ENCODE peak calls at places on chromosomes 11 and 22, in seven cellular contexts. K is HepG2, O is SK-N-SH, W is GM12892, I is K562, Y is GM12878, P is H1. L is an unnamed sample.

GRCh38 chr11:1573847-1574255 is 1.8 kb upstream of the DUSP8 start:
- DNase-seq in P (peak), W (peak), O (peak), Y (no peak), I (no peak), K (no peak), L (no peak)

GRCh38 chr11:116117326-116118137 is 613.3 kb upstream of the CADM1 start:
- DNase-seq in W (no peak), Y (no peak), I (no peak), K (no peak), P (peak), O (no peak), L (no peak)

GRCh38 chr11:78365381-78365792 is 52.2 kb downstream of the GAB2 start:
- DNase-seq in O (no peak), I (no peak), Y (no peak), P (peak), K (peak), W (no peak), L (no peak)

GRCh38 chr11:3164540-3165151 is 464 bp downstream of the OSBPL5 start:
- DNase-seq in P (no peak), O (peak), I (peak), Y (no peak), W (no peak), K (no peak), L (peak)

GRCh38 chr22:38327805-38328204 is 10.6 kb upstream of the CSNK1E start:
- DNase-seq in K (no peak), I (no peak), P (no peak), W (no peak), O (no peak), Y (no peak), L (no peak)

GRCh38 chr11:59545179-59546020 is 34.1 kb downstream of the OR4D9 start:
- DNase-seq in K (no peak), P (no peak), O (no peak), Y (no peak), W (no peak), I (peak), L (no peak)

GRCh38 chr11:114008331-114008730 is 33.4 kb downstream of the HTR3A start:
- DNase-seq in K (no peak), O (no peak), W (no peak), P (no peak), I (no peak), Y (no peak), L (no peak)

GRCh38 chr11:69209936-69210659 is 54.4 kb downstream of the SMIM38 start:
- DNase-seq in I (peak), Y (peak), O (no peak), W (no peak), K (peak), P (no peak), L (no peak)

GRCh38 chr11:8671242-8671641 is 11.2 kb downstream of the TRIM66 start:
- DNase-seq in W (no peak), P (peak), I (no peak), O (peak), K (no peak), Y (no peak), L (no peak)

GRCh38 chr22:28674121-28674563 is 5.5 kb downstream of the TTC28 start:
- DNase-seq in P (no peak), O (peak), I (no peak), Y (peak), W (peak), K (no peak), L (peak)

GRCh38 chr11:19359425-19360000 is 118.8 kb upstream of the E2F8 start:
- DNase-seq in O (no peak), Y (no peak), K (no peak), I (no peak), P (no peak), W (no peak), L (no peak)

GRCh38 chr22:31492151-31492550 is 2.5 kb upstream of the EIF4ENIF1 start:
- DNase-seq in Y (no peak), P (no peak), K (no peak), W (no peak), O (no peak), I (no peak), L (no peak)

GRCh38 chr11:17371614-17372013 is 16.8 kb downstream of the KCNJ11 start:
- DNase-seq in P (no peak), Y (no peak), I (peak), K (no peak), W (no peak), O (no peak), L (no peak)

GRCh38 chr11:27310182-27310581 is 52.8 kb downstream of the CCDC34 start:
- DNase-seq in K (no peak), Y (no peak), O (no peak), P (no peak), W (no peak), I (no peak), L (no peak)

GRCh38 chr11:79480864-79481263 is 40.0 kb upstream of the TENM4 start:
- DNase-seq in Y (no peak), P (no peak), K (no peak), O (no peak), I (no peak), W (no peak), L (no peak)

GRCh38 chr22:37259540-37260029 is 15.5 kb upstream of the RAC2 start:
- DNase-seq in O (peak), I (peak), W (no peak), Y (no peak), P (peak), K (no peak), L (no peak)

GRCh38 chr22:22410121-22410520 is 98.4 kb downstream of the ZNF280B start:
- DNase-seq in O (no peak), I (no peak), K (no peak), W (peak), Y (no peak), P (no peak), L (no peak)

GRCh38 chr11:46296520-46297448 is 19.3 kb downstream of the CREB3L1 start:
- DNase-seq in O (peak), Y (no peak), I (peak), P (peak), W (no peak), K (no peak), L (no peak)

GRCh38 chr11:127998421-127998820 is 588.9 kb downstream of the ETS1 start:
- DNase-seq in O (no peak), K (no peak), Y (no peak), P (no peak), I (no peak), W (no peak), L (no peak)

GRCh38 chr11:2590951-2591754 is 108.6 kb downstream of the KCNQ1OT1 start:
- DNase-seq in W (peak), P (no peak), Y (no peak), I (peak), O (peak), K (no peak), L (peak)

GRCh38 chr11:45451766-45452440 is 165.8 kb upstream of the SYT13 start:
- DNase-seq in I (no peak), O (no peak), K (no peak), P (no peak), W (no peak), Y (no peak), L (no peak)

GRCh38 chr11:64249038-64249437 is 2.3 kb upstream of the PLCB3 start:
- DNase-seq in Y (no peak), W (no peak), I (no peak), O (no peak), P (peak), K (no peak), L (no peak)
- TF ChIP-seq TAF1 in Y (no peak), W (no peak), I (no peak), O (no peak), P (no peak), K (no peak), L (no peak)

GRCh38 chr11:6353367-6353987 is 33.2 kb upstream of the CAVIN3 start:
- DNase-seq in I (peak), Y (peak), O (peak), W (peak), P (peak), K (peak), L (peak)
- TF ChIP-seq POLR2AphosphoS5 in I (no peak), Y (no peak), O (no peak), W (no peak), P (no peak), K (no peak), L (no peak)

DNA sequence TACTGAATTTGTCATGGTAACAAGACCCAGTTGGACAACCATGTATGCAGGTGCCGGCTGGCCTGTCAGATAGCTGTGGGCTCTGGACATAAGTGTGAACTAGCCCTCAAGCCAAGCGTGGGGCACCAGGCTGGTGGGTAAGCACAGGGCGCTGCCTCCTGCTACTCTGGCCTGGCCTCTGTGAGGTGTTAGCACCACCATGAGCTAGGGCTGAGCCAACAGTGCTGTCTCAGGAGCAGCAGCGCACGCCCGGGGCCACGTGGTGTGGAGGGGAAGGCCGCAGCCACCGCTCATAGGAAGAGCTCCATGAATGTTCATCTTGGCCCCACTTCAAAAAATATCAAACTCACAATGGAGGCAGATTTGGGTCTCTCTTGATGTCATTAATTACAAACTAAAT is 35.3 kb upstream of the GNB1L start:
- DNase-seq in Y (no peak), W (no peak), O (no peak), P (no peak), K (no peak), I (no peak), L (no peak)
- TF ChIP-seq TAF1 in Y (no peak), W (no peak), O (no peak), P (no peak), K (no peak), I (no peak), L (no peak)

GRCh38 chr22:41365425-41365824 is 16.3 kb upstream of the TEF start:
- DNase-seq in K (no peak), P (no peak), O (no peak), I (no peak), W (no peak), Y (no peak), L (no peak)

GRCh38 chr22:41368543-41368817 is 13.3 kb upstream of the TEF start:
- DNase-seq in I (no peak), W (no peak), P (no peak), O (no peak), K (no peak), Y (no peak), L (no peak)

GRCh38 chr22:41366323-41367014 is 15.3 kb upstream of the TEF start:
- DNase-seq in W (no peak), O (no peak), Y (no peak), I (no peak), P (no peak), K (no peak), L (no peak)

GRCh38 chr22:41367680-41368542 is 13.8 kb upstream of the TEF start:
- DNase-seq in I (no peak), W (no peak), Y (no peak), K (peak), P (no peak), O (no peak), L (no peak)

DNA sequence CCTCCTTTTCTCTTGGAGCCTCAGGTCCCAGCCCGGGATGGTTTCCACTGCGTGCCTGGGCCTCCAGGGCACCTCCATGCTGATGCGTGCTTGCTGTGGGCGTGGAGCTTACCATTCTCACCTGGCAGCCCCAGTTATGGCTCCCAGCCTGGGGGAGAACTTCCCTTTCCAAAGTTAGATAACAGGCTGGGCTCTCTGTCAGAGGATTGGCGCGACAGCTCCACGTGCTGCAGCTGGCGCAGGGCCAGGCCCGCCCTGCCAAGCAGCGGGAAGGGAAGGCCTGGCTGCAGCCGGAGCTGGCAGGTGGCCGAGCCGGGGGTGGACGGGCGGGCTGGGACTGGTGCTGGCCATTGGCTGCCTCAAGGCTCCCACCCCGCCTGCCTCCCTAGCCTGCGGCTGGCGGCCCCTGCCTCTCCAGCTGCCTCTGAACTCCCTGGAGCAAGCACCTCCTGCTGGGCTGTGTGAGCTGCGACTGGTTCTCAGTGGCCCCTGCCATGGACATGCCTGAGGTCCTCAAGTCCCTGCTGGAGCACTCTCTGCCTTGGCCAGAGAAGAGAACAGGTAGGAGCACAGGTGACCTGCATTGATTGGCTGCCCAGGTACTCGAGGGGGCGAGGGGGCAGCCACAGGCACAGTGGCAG is 14.6 kb upstream of the TEF start:
- DNase-seq in K (peak), P (peak), I (peak), O (peak), Y (no peak), W (no peak), L (no peak)
- TF ChIP-seq POLR2AphosphoS5 in K (no peak), P (no peak), I (peak), O (no peak), Y (no peak), W (no peak), L (no peak)

DNA sequence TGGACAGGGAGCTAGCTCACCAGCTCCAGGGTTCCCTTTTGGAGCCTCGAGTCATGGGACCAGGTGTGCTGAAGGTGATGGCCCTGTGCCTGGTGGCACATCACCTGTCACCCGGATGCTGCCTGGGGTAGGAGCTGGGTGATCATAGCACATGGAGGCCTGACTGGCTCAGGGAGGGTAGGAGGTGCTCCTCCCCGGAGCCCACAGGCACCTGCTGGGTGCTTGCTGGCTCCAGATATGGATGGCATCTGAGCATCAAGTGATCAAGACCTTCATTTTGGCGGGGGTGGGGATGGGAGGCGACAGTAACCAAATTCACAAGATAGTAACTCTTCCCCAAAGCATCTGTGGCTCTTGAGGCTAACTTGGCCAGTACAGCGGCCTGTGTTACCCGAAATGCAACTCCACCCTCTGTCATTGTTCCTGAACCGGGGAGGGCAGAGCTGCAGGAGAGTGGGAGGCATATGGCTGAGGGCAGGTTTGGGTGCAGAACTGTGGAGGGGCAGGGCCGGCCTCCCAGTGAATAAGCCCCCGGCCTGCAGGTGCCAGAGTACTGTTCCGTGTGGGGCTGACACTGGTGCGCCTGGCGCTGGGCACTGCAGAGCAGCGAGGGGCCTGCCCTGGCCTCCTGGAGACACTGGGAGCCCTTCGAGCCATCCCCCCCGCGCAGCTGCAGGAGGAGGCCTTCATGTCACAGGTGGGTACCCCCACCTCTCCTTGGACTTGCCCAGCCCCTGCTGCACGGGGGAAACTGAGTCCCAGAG is 4.7 kb downstream of the TBC1D10C start:
- DNase-seq in P (no peak), K (no peak), Y (no peak), I (no peak), O (no peak), W (no peak), L (no peak)
- TF ChIP-seq TAF1 in P (no peak), K (no peak), Y (no peak), I (no peak), O (no peak), W (no peak), L (no peak)

GRCh38 chr22:45286854-45287551 is 2.3 kb downstream of the UPK3A start:
- DNase-seq in I (no peak), Y (no peak), P (no peak), K (peak), W (no peak), O (no peak), L (no peak)

GRCh38 chr22:45292675-45293402 is 8.1 kb downstream of the UPK3A start:
- DNase-seq in K (no peak), Y (no peak), I (no peak), O (no peak), W (no peak), P (no peak), L (no peak)

GRCh38 chr22:45291931-45292290 is 7.2 kb downstream of the UPK3A start:
- DNase-seq in P (no peak), K (no peak), O (no peak), W (no peak), I (no peak), Y (no peak), L (no peak)

GRCh38 chr22:45291061-45291930 is 6.5 kb downstream of the UPK3A start:
- DNase-seq in W (no peak), I (no peak), P (no peak), K (no peak), Y (no peak), O (no peak), L (no peak)

GRCh38 chr22:45290410-45290936 is 5.7 kb downstream of the UPK3A start:
- DNase-seq in K (no peak), O (no peak), Y (no peak), P (no peak), W (no peak), I (no peak), L (no peak)
- TF ChIP-seq POLR2AphosphoS5 in K (no peak), O (no peak), Y (no peak), P (no peak), W (no peak), I (no peak), L (no peak)

GRCh38 chr11:11140510-11140909 is 212.5 kb downstream of the CSNK2A3 start:
- DNase-seq in W (no peak), K (no peak), P (no peak), I (no peak), O (no peak), Y (no peak), L (no peak)
- TF ChIP-seq TAF1 in W (no peak), K (no peak), P (no peak), I (no peak), O (no peak), Y (no peak), L (no peak)

L was measured in GM12891.